ENCODE peak calls at places on chromosomes 13 and 19, in eight cellular contexts. N is colonic mucosa, X is left lung, S is left ventricle myocardium inferior, W is ovary, Q is lower lobe of right lung, R is pancreas, V is HepG2. G is an unnamed sample. For H3K36me3 and H3K9me3, the result is how much of the 10 kb centered on the place peaks cover.

GRCh38 chr19:18294467-18294864 is 13.0 kb upstream of the JUND start:
- DNase-seq in V (no peak), W (peak), X (no peak), R (no peak), Q (peak), S (no peak), N (no peak), G (peak)

GRCh38 chr19:16525751-16526481 is 16.3 kb downstream of the CHERP start:
- DNase-seq in N (no peak), V (no peak), R (no peak), X (no peak), W (no peak), S (no peak), Q (no peak), G (no peak)

GRCh38 chr19:36797786-36798108 is 25.1 kb upstream of the ZNF850 start:
- DNase-seq in Q (no peak), S (no peak), X (no peak), N (no peak), W (no peak), R (no peak), V (no peak), G (no peak)

GRCh38 chr13:23321534-23322241 is 111.8 kb downstream of the SACS start:
- DNase-seq in X (peak), R (peak), W (peak), S (peak), V (peak), Q (no peak), N (no peak), G (no peak)

GRCh38 chr19:18062043-18062442 is 24.7 kb downstream of the IL12RB1 start:
- DNase-seq in W (no peak), R (no peak), V (no peak), N (no peak), Q (no peak), S (no peak), X (no peak), G (no peak)

GRCh38 chr19:18232540-18233223 is 6.4 kb upstream of the PDE4C start:
- DNase-seq in X (no peak), S (no peak), N (no peak), W (no peak), R (no peak), Q (no peak), V (no peak), G (no peak)

GRCh38 chr19:19064811-19065745 is 1.3 kb downstream of the SLC25A42 start:
- DNase-seq in R (no peak), X (no peak), S (no peak), N (peak), W (no peak), V (no peak), Q (no peak), G (peak)

GRCh38 chr19:44072543-44073401 is 813 bp downstream of the ZNF284 start:
- DNase-seq in W (no peak), X (no peak), N (peak), Q (no peak), S (no peak), V (no peak), R (no peak), G (no peak)

GRCh38 chr13:58792854-58793253 is 1161.3 kb downstream of the PCDH17 start:
- DNase-seq in X (no peak), V (no peak), Q (no peak), W (no peak), S (no peak), N (no peak), R (no peak), G (no peak)

DNA sequence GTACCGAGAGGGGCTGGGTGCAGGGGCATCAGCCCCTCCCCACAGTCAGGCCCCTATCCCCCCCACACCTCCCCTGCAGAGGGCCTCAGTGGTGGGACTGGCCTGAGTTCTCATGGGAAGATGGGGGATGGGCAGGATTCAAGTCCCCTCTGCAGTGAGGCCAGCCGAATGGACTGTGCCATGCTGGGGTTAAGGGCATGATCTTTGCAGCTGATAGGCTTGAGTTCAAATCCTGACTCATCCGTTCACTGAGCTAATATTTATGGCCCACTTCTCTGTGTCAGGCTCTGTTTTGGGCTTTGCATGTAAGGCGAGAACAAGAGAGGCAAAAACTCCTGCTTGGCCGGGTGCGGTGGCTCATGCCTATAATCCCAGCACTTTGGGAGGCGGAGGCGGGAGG is 20.6 kb downstream of the MARK4 start:
- DNase-seq in X (no peak), R (no peak), S (no peak), V (peak), W (no peak), Q (no peak), N (no peak), G (no peak)
- H3K36me3 ChIP-seq in X (half or more), R (under half), S (half or more), V (under half), W (under half), Q (half or more), N (under half), G (under half)

GRCh38 chr19:5354403-5354802 is 13.8 kb upstream of the PTPRS start:
- DNase-seq in N (no peak), Q (no peak), R (no peak), S (no peak), W (no peak), X (no peak), V (peak), G (no peak)
- TF ChIP-seq CTCF in N (no peak), Q (no peak), R (no peak), S (no peak), W (no peak), X (no peak), V (peak), G (no peak)

GRCh38 chr19:12260861-12261260 is 33.8 kb downstream of the ZNF44 start:
- DNase-seq in W (no peak), Q (no peak), N (no peak), R (no peak), V (no peak), S (no peak), X (no peak), G (no peak)
- H3K9me3 ChIP-seq in W (under half), Q (under half), N (under half), R (under half), V (under half), S (half or more), X (half or more), G (under half)

DNA sequence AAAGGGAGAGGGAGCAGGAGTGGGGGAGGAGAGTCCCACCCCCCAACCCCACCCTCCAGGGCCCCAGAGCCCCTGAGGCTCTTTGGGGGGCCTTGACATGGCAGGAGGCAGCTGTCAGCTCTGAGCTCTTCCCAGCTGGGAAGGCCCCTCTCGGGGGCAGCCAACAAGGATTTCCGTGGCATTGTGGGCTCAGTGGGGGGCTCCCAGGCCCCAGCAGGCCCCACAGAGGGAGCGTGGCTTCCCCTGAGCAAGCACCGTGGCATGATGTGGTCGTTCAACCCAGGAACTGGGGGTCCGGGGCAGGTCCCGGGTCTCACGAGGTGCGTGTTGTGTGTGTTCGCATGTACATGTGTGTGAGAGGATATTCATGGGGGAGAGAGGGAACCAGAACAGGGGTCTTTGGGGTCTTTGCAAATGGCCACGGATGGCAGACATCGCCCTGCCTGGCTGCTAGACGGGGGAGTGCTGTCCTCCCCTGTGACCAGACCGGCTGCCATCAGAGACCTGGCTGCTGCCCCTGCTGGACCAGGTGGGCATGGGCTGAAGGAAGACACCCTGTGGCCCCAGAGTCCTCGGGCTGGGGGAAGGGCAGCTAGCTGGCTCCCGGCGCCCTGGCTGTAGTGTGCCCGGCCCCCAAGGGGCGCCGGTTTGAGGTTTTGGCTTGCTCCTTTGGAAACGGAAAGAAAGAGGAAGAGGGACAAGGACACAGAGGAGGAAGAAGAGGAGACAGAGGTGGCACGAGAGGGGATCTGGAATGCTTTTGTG is 3.7 kb upstream of the AKAP8L start:
- DNase-seq in X (no peak), Q (no peak), V (no peak), R (no peak), W (no peak), S (no peak), N (no peak), G (no peak)
- H3K36me3 ChIP-seq in X (half or more), Q (half or more), V (under half), R (under half), W (under half), S (under half), N (under half), G (under half)

DNA sequence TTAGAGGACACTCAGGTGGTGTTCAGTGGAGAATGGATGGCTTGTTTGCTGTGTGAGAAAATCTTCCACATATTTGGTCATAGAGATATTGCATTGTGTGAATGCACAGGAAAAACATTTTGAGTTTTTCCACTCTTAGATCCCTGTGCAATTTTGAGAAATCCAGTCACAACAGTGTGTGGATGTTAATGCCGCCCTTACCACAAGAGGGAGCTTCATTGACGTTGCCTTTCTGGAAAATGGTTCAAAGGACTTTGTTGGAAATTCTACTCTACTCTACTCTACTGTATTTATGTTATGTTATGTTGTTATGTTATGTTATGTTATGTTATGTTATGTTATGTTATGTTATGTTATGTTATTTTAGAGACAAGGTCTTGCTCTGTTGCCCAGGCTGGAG is 13.4 kb downstream of the ZNF20 start:
- DNase-seq in X (no peak), N (peak), V (peak), Q (no peak), W (no peak), S (no peak), R (peak), G (no peak)
- TF ChIP-seq CTCF in X (peak), N (peak), V (peak), Q (peak), W (no peak), S (peak), R (peak), G (no peak)